ENCODE peak calls at places on chromosomes 12 and 14, in eight cellular contexts. X is stimulated activated naive CD8-positive, alpha-beta T cell treated with anti-CD3 and anti-CD28 coated beads, Interleukin-15, amount 100 ng/mL, for 72 hours; T is AG08395; M is activated CD8-positive, alpha-beta memory T cell treated with anti-CD3 and anti-CD28 coated beads for 1 hour; U is EH; N is NCI-H510A treated with DMSO at 0.1 percent for 48 hours; L is activated T-cell treated with anti-CD3 and anti-CD28 coated beads for 48 hours; R is breast epithelium. J is an unnamed sample.
A peak's percentile ranks its signal among the peaks of the same experiment; 100 is the strongest.

GRCh38 chr14:96135285-96135684 is 69.4 kb upstream of the BDKRB2 start:
- DNase-seq in U (peak; percentile 11), M (no peak), X (no peak), R (no peak), N (no peak), L (no peak), T (no peak), J (no peak)

GRCh38 chr14:59303216-59303615 is 114.7 kb downstream of the DAAM1 start:
- DNase-seq in T (no peak), N (no peak), U (peak; percentile 53), L (no peak), R (peak; percentile 32), X (no peak), M (no peak), J (no peak)

GRCh38 chr12:131084341-131085011 is 130.8 kb downstream of the ADGRD1 start:
- DNase-seq in M (no peak), R (no peak), U (no peak), L (no peak), N (no peak), X (peak; percentile 6), T (no peak), J (no peak)

GRCh38 chr12:113875681-113876080 is 90.4 kb downstream of the RBM19 start:
- DNase-seq in L (no peak), M (no peak), U (peak; percentile 49), N (peak; percentile 83), R (no peak), T (peak; percentile 21), X (no peak), J (no peak)

GRCh38 chr14:27236601-27237000 is 638.8 kb upstream of the NOVA1 start:
- DNase-seq in U (no peak), X (no peak), T (no peak), L (no peak), N (no peak), R (no peak), M (no peak), J (no peak)

GRCh38 chr14:30995674-30996073 is 29.8 kb upstream of the AP4S1 start:
- DNase-seq in T (no peak), M (no peak), R (no peak), U (no peak), L (no peak), X (no peak), N (no peak), J (no peak)

GRCh38 chr12:130806574-130806973 is 32.5 kb downstream of the STX2 start:
- DNase-seq in T (no peak), M (no peak), L (no peak), X (no peak), N (no peak), R (no peak), U (no peak), J (no peak)

GRCh38 chr12:45439039-45439438 is 223.1 kb downstream of the ANO6 start:
- DNase-seq in R (no peak), T (no peak), X (no peak), L (no peak), N (no peak), U (peak; percentile 19), M (no peak), J (no peak)

GRCh38 chr14:70237710-70238109 is 49.0 kb upstream of the SLC8A3 start:
- DNase-seq in R (no peak), N (no peak), U (no peak), X (no peak), L (no peak), T (no peak), M (no peak), J (no peak)

J was measured in germinal center.